ENCODE peak calls at places on chromosomes 12 and 14, in six cellular contexts. W is left ventricle myocardium inferior, T is transverse colon, E is Panc1, J is heart left ventricle, Z is psoas muscle. U is an unnamed sample.
A peak's percentile ranks its signal among the peaks of the same experiment; 100 is the strongest.

GRCh38 chr12:77615331-77615730 is 215.4 kb upstream of the NAV3 start:
- DNase-seq in W (no peak), T (no peak), E (no peak), J (no peak), Z (no peak), U (peak; percentile 2)

GRCh38 chr12:55972045-55972843 is 1.6 kb upstream of the RAB5B start:
- DNase-seq in W (no peak), T (no peak), E (no peak), J (no peak), Z (no peak), U (peak; percentile 45)

GRCh38 chr14:25677111-25677510 is 627.2 kb upstream of the STXBP6 start:
- DNase-seq in W (no peak), T (no peak), E (no peak), J (no peak), Z (no peak), U (no peak)

GRCh38 chr12:96220902-96221301 is 26.7 kb downstream of the ELK3 start:
- DNase-seq in W (peak; percentile 86), T (no peak), E (no peak), J (peak; percentile 71), Z (no peak), U (no peak)

GRCh38 chr12:132150780-132151144 is 6.5 kb downstream of the NOC4L start:
- DNase-seq in W (no peak), T (peak; percentile 4), E (no peak), J (no peak), Z (peak; percentile 10), U (no peak)

GRCh38 chr12:42684171-42685071 is 94.9 kb upstream of the PRICKLE1 start:
- DNase-seq in W (no peak), T (no peak), E (no peak), J (no peak), Z (no peak), U (peak; percentile 46)

GRCh38 chr12:59700145-59700435 is 104.3 kb downstream of the SLC16A7 start:
- DNase-seq in W (no peak), T (no peak), E (no peak), J (no peak), Z (no peak), U (no peak)

GRCh38 chr14:63182967-63183366 is 21.3 kb upstream of the RHOJ start:
- DNase-seq in W (no peak), T (no peak), E (no peak), J (no peak), Z (no peak), U (no peak)

GRCh38 chr14:93993382-93993781 is 3.7 kb upstream of the CCDC197 start:
- DNase-seq in W (no peak), T (no peak), E (no peak), J (no peak), Z (no peak), U (no peak)

GRCh38 chr12:103858953-103859601 is 18.0 kb upstream of the NT5DC3 start:
- DNase-seq in W (peak; percentile 38), T (peak; percentile 81), E (peak; percentile 64), J (peak; percentile 31), Z (peak; percentile 61), U (peak; percentile 87)

GRCh38 chr14:103535891-103536565 is 7.0 kb downstream of the TRMT61A start:
- DNase-seq in W (no peak), T (no peak), E (no peak), J (no peak), Z (peak; percentile 16), U (no peak)

GRCh38 chr12:112418248-112418595 is 525 bp upstream of the PTPN11 start:
- DNase-seq in W (no peak), T (no peak), E (no peak), J (no peak), Z (no peak), U (no peak)

GRCh38 chr14:58607571-58608317 is 30.0 kb upstream of the DACT1 start:
- DNase-seq in W (no peak), T (no peak), E (no peak), J (no peak), Z (no peak), U (no peak)

GRCh38 chr12:29110506-29111442 is 38.3 kb upstream of the FAR2 start:
- DNase-seq in W (no peak), T (no peak), E (no peak), J (no peak), Z (no peak), U (no peak)

GRCh38 chr14:36057452-36058142 is 118.9 kb downstream of the PTCSC3 start:
- DNase-seq in W (no peak), T (no peak), E (no peak), J (no peak), Z (no peak), U (peak; percentile 5)

GRCh38 chr12:85461127-85461526 is 181.1 kb downstream of the ALX1 start:
- DNase-seq in W (no peak), T (no peak), E (no peak), J (no peak), Z (no peak), U (no peak)

GRCh38 chr12:82461851-82462250 is 103.5 kb downstream of the METTL25 start:
- DNase-seq in W (no peak), T (no peak), E (no peak), J (no peak), Z (no peak), U (no peak)

GRCh38 chr14:70415788-70416187 is 1.1 kb downstream of the SYNJ2BP start:
- DNase-seq in W (no peak), T (no peak), E (no peak), J (no peak), Z (no peak), U (no peak)

GRCh38 chr12:45517360-45517759 is 212.1 kb upstream of the ARID2 start:
- DNase-seq in W (no peak), T (no peak), E (no peak), J (no peak), Z (no peak), U (no peak)

GRCh38 chr14:22997676-22998323 is 12.1 kb downstream of the C14orf93 start:
- DNase-seq in W (no peak), T (no peak), E (no peak), J (no peak), Z (no peak), U (no peak)

GRCh38 chr14:99272669-99273024 is 650 bp upstream of the BCL11B start:
- DNase-seq in W (no peak), T (no peak), E (no peak), J (no peak), Z (no peak), U (no peak)

GRCh38 chr14:20662968-20663731 is 21.2 kb upstream of the RNASE4 start:
- DNase-seq in W (no peak), T (peak; percentile 83), E (peak; percentile 97), J (peak; percentile 38), Z (peak; percentile 56), U (peak; percentile 27)

GRCh38 chr14:104026024-104026423 is 59.5 kb upstream of the ASPG start:
- DNase-seq in W (no peak), T (no peak), E (no peak), J (no peak), Z (no peak), U (no peak)

GRCh38 chr12:20451759-20452158 is 83.4 kb downstream of the PDE3A start:
- DNase-seq in W (no peak), T (no peak), E (no peak), J (no peak), Z (no peak), U (peak; percentile 84)

GRCh38 chr14:74217672-74218448 is 21.4 kb upstream of the VSX2 start:
- DNase-seq in W (peak; percentile 63), T (peak; percentile 75), E (peak; percentile 28), J (peak; percentile 62), Z (peak; percentile 72), U (peak; percentile 68)

GRCh38 chr12:5480218-5480952 is 48.5 kb downstream of the NTF3 start:
- DNase-seq in W (no peak), T (no peak), E (no peak), J (no peak), Z (no peak), U (peak; percentile 55)

GRCh38 chr12:65923228-65923627 is 98.9 kb downstream of the HMGA2 start:
- DNase-seq in W (no peak), T (no peak), E (no peak), J (no peak), Z (no peak), U (no peak)
- TF ChIP-seq CTCF in W (no peak), T (no peak), E (peak; percentile 22), J (no peak), Z (no peak), U (no peak)

GRCh38 chr14:92615451-92615850 is 101.9 kb downstream of the RIN3 start:
- DNase-seq in W (no peak), T (no peak), E (no peak), J (no peak), Z (no peak), U (no peak)

GRCh38 chr14:92610849-92611271 is 97.3 kb downstream of the RIN3 start:
- DNase-seq in W (no peak), T (peak; percentile 80), E (no peak), J (no peak), Z (no peak), U (no peak)

GRCh38 chr14:92613681-92614260 is 100.2 kb downstream of the RIN3 start:
- DNase-seq in W (no peak), T (no peak), E (no peak), J (no peak), Z (no peak), U (no peak)

GRCh38 chr14:92609955-92610354 is 96.4 kb downstream of the RIN3 start:
- DNase-seq in W (no peak), T (no peak), E (no peak), J (no peak), Z (no peak), U (peak; percentile 80)

DNA sequence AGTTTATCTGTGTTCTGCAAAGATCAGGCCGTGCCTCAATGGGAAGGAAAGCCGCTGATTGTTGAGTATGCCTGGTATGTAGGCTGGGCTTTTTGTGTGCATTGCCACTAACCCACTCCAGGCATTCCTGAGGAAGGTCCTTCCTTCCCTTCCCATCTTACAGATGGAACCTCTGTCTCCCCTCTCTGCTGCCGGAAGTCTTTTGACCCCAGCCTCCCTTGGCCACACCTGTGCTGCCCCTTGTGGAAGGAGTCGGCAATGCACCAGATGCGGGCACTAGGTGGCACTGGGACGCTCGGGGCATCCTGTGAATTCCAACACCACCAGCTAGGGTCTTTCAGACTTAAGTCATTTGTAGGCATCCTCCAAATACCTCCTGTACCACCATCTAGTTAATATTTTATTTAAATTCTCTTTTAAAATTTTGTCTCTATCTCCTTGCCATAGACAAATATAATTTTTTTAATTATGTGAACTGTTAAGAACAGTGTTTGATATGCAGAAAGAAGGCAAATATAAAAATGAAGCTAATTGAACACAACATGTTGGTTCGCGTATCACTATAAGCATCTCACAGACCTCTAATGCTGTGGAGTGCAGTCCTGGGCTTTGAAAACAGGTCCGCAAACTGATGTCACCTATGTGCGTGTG is 99.6 kb downstream of the RIN3 start:
- DNase-seq in W (peak; percentile 33), T (peak; percentile 50), E (no peak), J (no peak), Z (no peak), U (peak; percentile 16)
- H3K36me3 ChIP-seq in W (no peaks in the 10 kb centered on the region), T (no peaks in the 10 kb centered on the region), E (no peaks in the 10 kb centered on the region), J (no peaks in the 10 kb centered on the region), Z (no peaks in the 10 kb centered on the region), U (no peaks in the 10 kb centered on the region)

DNA sequence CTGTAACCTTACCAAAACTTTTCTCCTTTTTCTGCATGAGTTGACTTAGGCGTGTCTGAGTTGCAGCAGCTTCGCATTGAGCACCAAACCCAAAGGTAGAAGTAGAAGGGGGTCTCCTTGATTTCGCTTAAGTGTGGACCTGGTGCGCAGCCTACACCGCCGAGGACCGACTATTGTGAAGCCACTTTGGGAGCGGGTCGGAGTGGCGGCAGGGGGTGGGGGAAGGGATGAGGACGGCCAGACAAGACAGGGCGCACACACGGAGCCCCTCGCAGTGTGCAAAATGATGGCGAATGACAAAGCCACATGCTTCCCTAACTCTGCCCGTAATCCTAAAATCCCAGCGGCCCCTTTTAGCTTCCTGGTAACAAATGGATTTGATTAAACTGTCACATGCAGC is 1.1 kb downstream of the LMO3 start:
- DNase-seq in W (no peak), T (no peak), E (no peak), J (no peak), Z (no peak), U (no peak)
- H3K4me3 ChIP-seq in W (peak overlapping the region; percentile 66), T (peak overlapping the region; percentile 33), E (no peak overlapping the region), J (no peak overlapping the region), Z (peak overlapping the region; percentile 59), U (peak overlapping the region; percentile 86)

GRCh38 chr12:68611094-68611818 is 557 bp downstream of the RAP1B start:
- DNase-seq in W (peak; percentile 68), T (peak; percentile 71), E (no peak), J (peak; percentile 76), Z (peak; percentile 70), U (peak; percentile 74)
- TF ChIP-seq CTCF in W (no peak), T (no peak), E (no peak), J (no peak), Z (no peak), U (no peak)

U was measured in cardiac muscle cell.